ENCODE peak calls at places on chromosomes 2 and 18, in six cellular contexts. H, I, E, T, X and O are unnamed samples.

GRCh38 chr2:167689444-167689843 is 558.0 kb downstream of the STK39 start:
- DNase-seq in E (no peak), T (no peak), X (no peak), H (peak; percentile 39), I (peak; percentile 29), O (no peak)

GRCh38 chr2:168192839-168193616 is 54.4 kb downstream of the STK39 start:
- DNase-seq in E (no peak), T (no peak), I (no peak), X (no peak), H (no peak), O (no peak)

GRCh38 chr2:180980943-180981898 is 816 bp downstream of the UBE2E3 start:
- DNase-seq in H (no peak), I (peak; percentile 68), X (no peak), E (no peak), T (peak; percentile 15), O (peak; percentile 9)

GRCh38 chr2:54906711-54907110 is 143.5 kb downstream of the RTN4 start:
- DNase-seq in X (no peak), I (no peak), H (no peak), E (no peak), T (no peak), O (no peak)

GRCh38 chr2:62180960-62181359 is 15.0 kb upstream of the B3GNT2 start:
- DNase-seq in T (no peak), X (no peak), E (no peak), I (no peak), H (no peak), O (no peak)

GRCh38 chr2:13413989-13414388 is 697.3 kb downstream of the TRIB2 start:
- DNase-seq in T (no peak), E (no peak), H (no peak), I (no peak), X (no peak), O (no peak)

GRCh38 chr2:199739413-199740110 is 111.4 kb downstream of the FTCDNL1 start:
- DNase-seq in I (peak; percentile 47), T (peak; percentile 12), E (no peak), X (peak; percentile 96), H (peak; percentile 62), O (no peak)

GRCh38 chr2:118321436-118322100 is 233.3 kb downstream of the INSIG2 start:
- DNase-seq in E (no peak), I (no peak), T (no peak), X (no peak), H (peak; percentile 43), O (no peak)

GRCh38 chr2:24209389-24210105 is 34.7 kb downstream of the FAM228A start:
- DNase-seq in I (no peak), T (no peak), X (no peak), H (no peak), E (no peak), O (no peak)

GRCh38 chr2:74836675-74837401 is 2.9 kb downstream of the HK2 start:
- DNase-seq in I (no peak), X (peak; percentile 58), T (no peak), H (no peak), E (no peak), O (no peak)

GRCh38 chr18:77063256-77063655 is 69.3 kb downstream of the MBP start:
- DNase-seq in I (no peak), T (peak; percentile 61), E (peak; percentile 69), X (no peak), H (no peak), O (peak; percentile 52)

GRCh38 chr2:38113999-38114708 is 38.2 kb upstream of the CYP1B1 start:
- DNase-seq in T (no peak), I (no peak), X (no peak), E (no peak), H (no peak), O (no peak)

GRCh38 chr2:180520816-180521595 is 459.4 kb upstream of the UBE2E3 start:
- DNase-seq in T (no peak), E (no peak), I (no peak), H (peak; percentile 27), X (no peak), O (no peak)

GRCh38 chr2:58484201-58484600 is 243.1 kb upstream of the FANCL start:
- DNase-seq in X (no peak), E (no peak), H (no peak), T (no peak), I (no peak), O (no peak)

GRCh38 chr18:9025104-9025838 is 77.2 kb upstream of the NDUFV2 start:
- DNase-seq in T (no peak), E (no peak), X (no peak), I (no peak), H (peak; percentile 28), O (no peak)

GRCh38 chr18:9123520-9123919 is 13.1 kb upstream of the ANKRD12 start:
- DNase-seq in E (no peak), I (no peak), T (no peak), X (no peak), H (no peak), O (no peak)

GRCh38 chr18:7164610-7165009 is 47.0 kb upstream of the LAMA1 start:
- DNase-seq in X (peak; percentile 40), I (no peak), E (no peak), H (no peak), T (no peak), O (no peak)

GRCh38 chr2:69260666-69261065 is 126.4 kb downstream of the GFPT1 start:
- DNase-seq in H (no peak), X (no peak), I (no peak), E (no peak), T (no peak), O (no peak)

GRCh38 chr2:136151021-136151971 is 33.3 kb upstream of the CXCR4 start:
- DNase-seq in I (no peak), H (no peak), E (no peak), T (no peak), X (no peak), O (no peak)

GRCh38 chr2:61173116-61173515 is 11.1 kb downstream of the C2orf74 start:
- DNase-seq in X (no peak), H (no peak), E (no peak), I (no peak), T (no peak), O (no peak)

GRCh38 chr2:130799295-130799694 is 37.4 kb upstream of the ARHGEF4 start:
- DNase-seq in H (no peak), E (no peak), T (no peak), I (no peak), X (no peak), O (no peak)

GRCh38 chr2:120596990-120597594 is 138.6 kb upstream of the GLI2 start:
- DNase-seq in X (no peak), T (no peak), H (no peak), E (no peak), I (no peak), O (no peak)
- TF ChIP-seq TAF1 in X (no peak), T (no peak), H (no peak), E (no peak), I (no peak), O (no peak)

DNA sequence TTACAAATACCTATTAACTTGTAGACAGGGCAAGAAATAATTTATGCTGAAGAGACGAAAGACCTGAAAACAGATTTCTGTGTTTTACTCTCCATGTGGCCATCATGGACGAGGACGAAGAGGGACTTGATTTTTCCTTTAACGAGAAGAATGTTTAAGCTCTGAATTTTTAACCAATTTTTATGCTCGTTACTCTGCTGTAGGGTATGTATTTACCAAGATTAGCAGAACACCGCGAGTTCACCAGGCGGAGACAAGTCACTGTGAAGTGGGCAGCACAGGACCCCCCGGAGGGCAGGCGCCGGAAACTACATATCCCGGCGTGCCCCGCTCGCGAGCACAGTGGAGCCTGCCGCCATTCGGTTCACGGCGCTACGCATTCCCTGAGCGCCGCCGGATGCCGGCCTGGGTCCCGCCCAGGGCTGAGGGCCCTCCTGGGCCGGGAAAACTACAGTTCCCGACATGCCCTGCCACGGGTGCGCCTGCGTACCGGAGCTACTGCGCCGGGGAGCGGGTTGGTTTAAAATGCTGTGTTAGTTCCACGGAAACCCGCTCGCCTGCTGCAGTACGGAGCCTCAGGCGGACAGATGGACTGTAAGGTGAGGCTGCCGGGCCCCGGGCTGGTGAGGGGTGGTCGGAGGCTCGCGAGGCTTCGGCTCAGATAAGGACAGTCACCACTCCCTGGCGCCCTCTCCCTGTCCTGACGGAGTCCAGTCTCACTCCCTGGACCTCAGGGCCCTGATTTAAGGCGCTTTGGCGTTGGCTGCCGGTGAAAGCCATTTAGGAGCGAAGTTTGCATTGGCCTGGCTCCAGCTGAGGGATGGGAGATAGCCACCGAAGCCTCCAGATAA is at the start of gene CCDC150:
- DNase-seq in H (peak; percentile 94), X (peak; percentile 95), T (peak; percentile 92), I (peak; percentile 90), E (peak; percentile 80), O (peak; percentile 95)
- TF ChIP-seq POLR2A in H (peak; percentile 79), X (peak; percentile 56), T (peak; percentile 58), I (peak; percentile 78), E (peak; percentile 80), O (no peak)

GRCh38 chr2:142901778-142902177 is 24.3 kb downstream of the KYNU start:
- DNase-seq in H (no peak), E (no peak), T (no peak), X (no peak), I (no peak), O (no peak)
- TF ChIP-seq TAF1 in H (no peak), E (no peak), T (no peak), X (no peak), I (no peak), O (no peak)

DNA sequence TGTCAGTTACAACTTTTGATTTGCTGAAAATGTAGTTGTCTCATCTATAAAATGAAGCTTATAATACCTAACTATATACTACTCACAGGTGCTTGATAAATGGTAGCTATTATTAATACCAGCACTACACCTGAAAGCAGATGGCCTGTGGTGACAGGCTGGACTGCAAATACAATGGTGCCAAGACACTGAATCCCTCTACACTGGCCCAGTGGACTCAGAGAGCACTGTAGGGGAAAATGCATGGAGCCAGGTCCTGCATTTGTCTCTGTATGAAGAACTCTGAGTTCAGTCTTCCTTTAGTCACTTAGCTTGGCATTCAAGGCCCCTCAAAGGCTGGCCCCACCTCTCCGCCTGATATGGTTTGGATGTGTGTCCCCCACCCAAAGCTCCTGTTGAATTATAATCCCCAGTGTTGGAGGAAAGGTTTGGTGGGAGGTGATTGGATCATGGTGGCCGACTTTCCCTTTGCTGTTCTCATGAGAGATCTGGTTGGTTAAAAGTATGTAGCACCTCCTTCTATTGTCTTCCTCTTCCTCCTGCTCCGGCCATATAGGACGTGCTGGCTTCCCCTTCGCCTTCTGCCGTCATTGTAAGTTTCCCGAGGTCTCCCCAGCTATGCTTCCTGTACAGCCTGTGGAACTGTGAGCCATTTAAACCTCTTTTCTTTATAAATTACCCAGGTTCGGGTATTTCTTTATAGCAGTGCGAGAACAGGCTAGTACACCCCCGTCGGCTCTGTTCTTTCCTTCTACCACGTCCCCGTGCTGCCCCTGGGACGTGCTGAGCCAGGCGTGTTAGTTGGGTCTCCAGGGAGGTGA is 11.1 kb upstream of the NTSR2 start:
- DNase-seq in E (no peak), X (no peak), H (no peak), T (no peak), I (no peak), O (no peak)
- TF ChIP-seq POLR2A in E (no peak), X (no peak), H (no peak), T (no peak), I (no peak), O (no peak)

GRCh38 chr18:31511098-31511497 is 13.1 kb downstream of the DSG2 start:
- DNase-seq in T (no peak), H (no peak), X (no peak), E (no peak), I (peak; percentile 17), O (no peak)
- TF ChIP-seq TAF1 in T (no peak), H (no peak), X (no peak), E (no peak), I (no peak), O (no peak)